ENCODE peak calls at places on chromosomes 7 and 10, in six cellular contexts. One of them, this sample, is unnamed. For H3K4me1 and H3K36me3, the result is how much of the 10 kb centered on the place peaks cover.

GRCh38 chr7:135853499-135853898 is 104.9 kb upstream of the FAM180A start:
- DNase-seq in cardiac muscle cell: no peak
- DNase-seq in BE2C: no peak
- DNase-seq in left ventricle myocardium inferior: no peak
- DNase-seq in heart right ventricle: no peak
- DNase-seq in transverse colon: no peak
- DNase-seq in this sample: no peak

GRCh38 chr7:94286111-94286510 is 108.6 kb upstream of the COL1A2 start:
- DNase-seq in cardiac muscle cell: no peak
- DNase-seq in heart right ventricle: no peak
- DNase-seq in transverse colon: no peak
- DNase-seq in BE2C: no peak
- DNase-seq in left ventricle myocardium inferior: no peak
- DNase-seq in this sample: no peak

GRCh38 chr10:6737758-6738463 is 157.8 kb upstream of the PRKCQ start:
- DNase-seq in cardiac muscle cell: no peak
- DNase-seq in BE2C: no peak
- DNase-seq in heart right ventricle: no peak
- DNase-seq in left ventricle myocardium inferior: no peak
- DNase-seq in transverse colon: no peak
- DNase-seq in this sample: peak

GRCh38 chr7:102140952-102141370 is 145.7 kb upstream of the SH2B2 start:
- DNase-seq in left ventricle myocardium inferior: no peak
- DNase-seq in transverse colon: peak
- DNase-seq in heart right ventricle: no peak
- DNase-seq in BE2C: no peak
- DNase-seq in cardiac muscle cell: no peak
- DNase-seq in this sample: no peak

GRCh38 chr10:133062085-133062484 is 25.6 kb upstream of the ADGRA1 start:
- DNase-seq in transverse colon: no peak
- DNase-seq in heart right ventricle: no peak
- DNase-seq in left ventricle myocardium inferior: no peak
- DNase-seq in BE2C: no peak
- DNase-seq in cardiac muscle cell: no peak
- DNase-seq in this sample: no peak

GRCh38 chr7:66500087-66500486 is 128.6 kb upstream of the KCTD7 start:
- DNase-seq in heart right ventricle: no peak
- DNase-seq in transverse colon: no peak
- DNase-seq in BE2C: no peak
- DNase-seq in left ventricle myocardium inferior: no peak
- DNase-seq in cardiac muscle cell: no peak
- DNase-seq in this sample: no peak

GRCh38 chr7:32501522-32501921 is 6.2 kb downstream of the AVL9 start:
- DNase-seq in transverse colon: no peak
- DNase-seq in cardiac muscle cell: no peak
- DNase-seq in left ventricle myocardium inferior: no peak
- DNase-seq in BE2C: no peak
- DNase-seq in heart right ventricle: no peak
- DNase-seq in this sample: peak

GRCh38 chr7:100584677-100585510 is 1.0 kb downstream of the LRCH4 start:
- DNase-seq in transverse colon: peak
- DNase-seq in left ventricle myocardium inferior: peak
- DNase-seq in BE2C: no peak
- DNase-seq in cardiac muscle cell: peak
- DNase-seq in heart right ventricle: no peak
- DNase-seq in this sample: peak

GRCh38 chr7:13797545-13797944 is 191.9 kb downstream of the ETV1 start:
- DNase-seq in cardiac muscle cell: no peak
- DNase-seq in transverse colon: no peak
- DNase-seq in heart right ventricle: no peak
- DNase-seq in BE2C: no peak
- DNase-seq in left ventricle myocardium inferior: no peak
- DNase-seq in this sample: no peak

GRCh38 chr7:129341838-129342806 is 92.1 kb upstream of the STRIP2 start:
- DNase-seq in left ventricle myocardium inferior: no peak
- DNase-seq in heart right ventricle: no peak
- DNase-seq in BE2C: no peak
- DNase-seq in transverse colon: no peak
- DNase-seq in cardiac muscle cell: no peak
- DNase-seq in this sample: no peak

GRCh38 chr10:17062009-17062408 is 67.6 kb downstream of the CUBN start:
- DNase-seq in heart right ventricle: no peak
- DNase-seq in cardiac muscle cell: no peak
- DNase-seq in BE2C: no peak
- DNase-seq in transverse colon: no peak
- DNase-seq in left ventricle myocardium inferior: no peak
- DNase-seq in this sample: no peak

GRCh38 chr7:82413237-82413636 is 30.3 kb downstream of the CACNA2D1 start:
- DNase-seq in transverse colon: no peak
- DNase-seq in cardiac muscle cell: peak
- DNase-seq in heart right ventricle: no peak
- DNase-seq in BE2C: peak
- DNase-seq in left ventricle myocardium inferior: peak
- DNase-seq in this sample: peak

GRCh38 chr7:101436857-101437576 is 74.3 kb downstream of the COL26A1 start:
- DNase-seq in left ventricle myocardium inferior: no peak
- DNase-seq in BE2C: peak
- DNase-seq in heart right ventricle: no peak
- DNase-seq in transverse colon: peak
- DNase-seq in cardiac muscle cell: no peak
- DNase-seq in this sample: peak

GRCh38 chr7:130721486-130722277 is 12.3 kb downstream of the KLF14 start:
- DNase-seq in cardiac muscle cell: peak
- DNase-seq in transverse colon: peak
- DNase-seq in heart right ventricle: peak
- DNase-seq in BE2C: peak
- DNase-seq in left ventricle myocardium inferior: peak
- DNase-seq in this sample: peak

GRCh38 chr7:73939528-73939927 is 78.6 kb downstream of the TMEM270 start:
- DNase-seq in heart right ventricle: no peak
- DNase-seq in transverse colon: no peak
- DNase-seq in left ventricle myocardium inferior: no peak
- DNase-seq in cardiac muscle cell: no peak
- DNase-seq in BE2C: no peak
- DNase-seq in this sample: no peak

GRCh38 chr10:97043563-97043855 is 142.2 kb downstream of the SLIT1 start:
- DNase-seq in transverse colon: no peak
- DNase-seq in heart right ventricle: no peak
- DNase-seq in BE2C: no peak
- DNase-seq in cardiac muscle cell: no peak
- DNase-seq in left ventricle myocardium inferior: no peak
- DNase-seq in this sample: no peak

GRCh38 chr10:98041352-98042043 is 11.1 kb upstream of the CRTAC1 start:
- DNase-seq in heart right ventricle: peak
- DNase-seq in cardiac muscle cell: peak
- DNase-seq in transverse colon: peak
- DNase-seq in left ventricle myocardium inferior: peak
- DNase-seq in BE2C: peak
- DNase-seq in this sample: peak

GRCh38 chr10:103542764-103543616 is 49.5 kb downstream of the NEURL1 start:
- DNase-seq in BE2C: peak
- DNase-seq in left ventricle myocardium inferior: no peak
- DNase-seq in heart right ventricle: no peak
- DNase-seq in transverse colon: peak
- DNase-seq in cardiac muscle cell: peak
- DNase-seq in this sample: peak

GRCh38 chr10:25465582-25466372 is 291.0 kb downstream of the GPR158 start:
- DNase-seq in heart right ventricle: no peak
- DNase-seq in cardiac muscle cell: no peak
- DNase-seq in left ventricle myocardium inferior: no peak
- DNase-seq in transverse colon: no peak
- DNase-seq in BE2C: no peak
- DNase-seq in this sample: no peak

GRCh38 chr10:129605986-129606518 is 139.0 kb downstream of the MGMT start:
- DNase-seq in left ventricle myocardium inferior: no peak
- DNase-seq in cardiac muscle cell: no peak
- DNase-seq in BE2C: no peak
- DNase-seq in transverse colon: peak
- DNase-seq in heart right ventricle: no peak
- DNase-seq in this sample: no peak

GRCh38 chr7:152896217-152896616 is 136.7 kb downstream of the ACTR3B start:
- DNase-seq in transverse colon: no peak
- DNase-seq in BE2C: no peak
- DNase-seq in cardiac muscle cell: no peak
- DNase-seq in left ventricle myocardium inferior: no peak
- DNase-seq in heart right ventricle: no peak
- DNase-seq in this sample: no peak

GRCh38 chr10:3166496-3167290 is 5.9 kb downstream of the PITRM1 start:
- DNase-seq in transverse colon: no peak
- DNase-seq in cardiac muscle cell: no peak
- DNase-seq in BE2C: no peak
- DNase-seq in heart right ventricle: no peak
- DNase-seq in left ventricle myocardium inferior: no peak
- DNase-seq in this sample: no peak

GRCh38 chr10:30977385-30977784 is 54.3 kb downstream of the ZNF438 start:
- DNase-seq in left ventricle myocardium inferior: no peak
- DNase-seq in heart right ventricle: no peak
- DNase-seq in cardiac muscle cell: no peak
- DNase-seq in BE2C: no peak
- DNase-seq in transverse colon: no peak
- DNase-seq in this sample: no peak

GRCh38 chr10:69866688-69867461 is 65.2 kb downstream of the COL13A1 start:
- DNase-seq in left ventricle myocardium inferior: peak
- DNase-seq in BE2C: peak
- DNase-seq in transverse colon: peak
- DNase-seq in cardiac muscle cell: peak
- DNase-seq in heart right ventricle: peak
- DNase-seq in this sample: peak

GRCh38 chr10:69864321-69864720 is 62.6 kb downstream of the COL13A1 start:
- DNase-seq in heart right ventricle: no peak
- DNase-seq in left ventricle myocardium inferior: no peak
- DNase-seq in cardiac muscle cell: no peak
- DNase-seq in transverse colon: no peak
- DNase-seq in BE2C: no peak
- DNase-seq in this sample: no peak

GRCh38 chr10:69865450-69865849 is 63.7 kb downstream of the COL13A1 start:
- DNase-seq in heart right ventricle: no peak
- DNase-seq in transverse colon: no peak
- DNase-seq in BE2C: no peak
- DNase-seq in cardiac muscle cell: no peak
- DNase-seq in left ventricle myocardium inferior: no peak
- DNase-seq in this sample: no peak

GRCh38 chr10:69867699-69868558 is 66.2 kb downstream of the COL13A1 start:
- DNase-seq in left ventricle myocardium inferior: no peak
- DNase-seq in transverse colon: peak
- DNase-seq in BE2C: no peak
- DNase-seq in cardiac muscle cell: no peak
- DNase-seq in heart right ventricle: no peak
- DNase-seq in this sample: peak

DNA sequence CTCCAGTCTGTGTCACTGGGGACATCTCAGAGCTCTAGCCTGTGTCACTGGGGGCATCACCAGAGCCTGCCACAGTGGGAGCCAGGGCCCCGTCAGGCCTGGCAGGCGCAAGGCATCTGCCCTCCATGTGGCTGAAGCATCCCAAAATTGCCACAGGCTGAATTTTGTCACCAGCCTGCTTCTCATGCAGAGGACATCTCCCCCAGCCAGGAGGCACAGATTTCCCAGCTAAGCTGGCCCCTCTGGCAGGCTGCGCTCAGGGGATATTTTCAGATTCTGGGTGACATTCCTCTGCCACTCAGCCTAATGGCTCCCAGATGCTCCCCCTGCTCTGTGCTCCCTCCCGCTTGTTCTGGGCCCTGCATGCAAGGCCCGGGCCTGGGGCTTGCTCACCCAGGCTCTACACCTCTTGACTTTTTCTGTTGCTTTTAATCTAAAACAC is 64.6 kb downstream of the COL13A1 start:
- DNase-seq in transverse colon: no peak
- DNase-seq in heart right ventricle: no peak
- DNase-seq in BE2C: no peak
- DNase-seq in left ventricle myocardium inferior: no peak
- DNase-seq in cardiac muscle cell: no peak
- DNase-seq in this sample: no peak
- H3K4me1 ChIP-seq in transverse colon: under half
- H3K4me1 ChIP-seq in heart right ventricle: under half
- H3K4me1 ChIP-seq in BE2C: under half
- H3K4me1 ChIP-seq in left ventricle myocardium inferior: under half
- H3K4me1 ChIP-seq in cardiac muscle cell: under half
- H3K4me1 ChIP-seq in this sample: under half

GRCh38 chr7:86930554-86931307 is 128.7 kb downstream of the ELAPOR2 start:
- DNase-seq in left ventricle myocardium inferior: no peak
- DNase-seq in BE2C: no peak
- DNase-seq in heart right ventricle: no peak
- DNase-seq in cardiac muscle cell: no peak
- DNase-seq in transverse colon: no peak
- DNase-seq in this sample: no peak
- H3K4me3 ChIP-seq in left ventricle myocardium inferior: no peak
- H3K4me3 ChIP-seq in BE2C: no peak
- H3K4me3 ChIP-seq in heart right ventricle: no peak
- H3K4me3 ChIP-seq in cardiac muscle cell: no peak
- H3K4me3 ChIP-seq in transverse colon: no peak
- H3K4me3 ChIP-seq in this sample: no peak

DNA sequence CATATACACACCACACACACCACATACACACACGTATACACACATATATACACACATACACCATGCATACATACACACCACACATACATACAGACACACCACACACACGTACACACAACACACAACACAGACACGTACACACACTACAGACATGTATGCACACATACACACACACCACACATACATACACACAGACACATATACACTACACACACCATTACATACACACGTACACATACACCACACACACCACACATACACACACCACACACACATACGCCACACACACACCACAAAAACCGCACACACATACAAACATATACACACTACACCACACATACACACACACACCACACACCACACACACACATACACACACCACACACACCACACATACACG is 161.8 kb upstream of the LANCL2 start:
- DNase-seq in heart right ventricle: no peak
- DNase-seq in left ventricle myocardium inferior: no peak
- DNase-seq in transverse colon: no peak
- DNase-seq in BE2C: no peak
- DNase-seq in cardiac muscle cell: no peak
- DNase-seq in this sample: no peak
- H3K36me3 ChIP-seq in heart right ventricle: half or more
- H3K36me3 ChIP-seq in left ventricle myocardium inferior: half or more
- H3K36me3 ChIP-seq in transverse colon: under half
- H3K36me3 ChIP-seq in BE2C: half or more
- H3K36me3 ChIP-seq in cardiac muscle cell: under half
- H3K36me3 ChIP-seq in this sample: under half

DNA sequence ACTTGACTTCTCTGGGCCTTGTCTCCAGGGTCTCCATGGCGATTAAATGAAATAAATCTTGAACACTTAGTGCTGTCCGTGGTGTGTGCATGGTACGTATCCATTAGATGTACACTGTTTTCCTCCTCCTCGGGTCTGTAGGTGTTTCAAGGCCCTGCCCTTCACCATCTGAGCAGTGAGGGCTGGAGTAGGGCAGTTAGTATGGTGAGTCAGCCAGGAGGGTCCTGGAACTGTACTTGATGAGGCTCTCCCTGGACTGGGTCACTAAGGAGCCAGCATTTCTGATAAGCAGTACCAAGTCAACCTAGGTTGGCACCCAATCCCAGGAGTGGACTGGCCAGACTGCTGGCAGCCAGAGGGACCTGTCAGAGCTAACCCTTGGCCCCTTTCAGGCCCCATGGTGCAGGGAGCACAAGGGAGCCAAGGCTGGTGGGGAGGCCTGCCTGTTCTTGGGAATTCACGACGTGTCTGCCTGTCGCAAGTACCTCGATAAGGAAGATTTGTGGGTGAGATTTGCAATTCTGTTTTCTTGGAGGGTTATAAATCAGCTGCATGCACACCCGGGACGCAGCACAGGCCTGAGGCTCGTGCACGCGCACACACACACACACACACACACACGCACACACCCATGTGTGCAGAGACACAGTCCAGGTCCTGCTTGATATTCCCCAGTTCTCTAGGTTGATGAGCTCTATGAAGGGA is 114.1 kb downstream of the ZMIZ1 start:
- DNase-seq in heart right ventricle: peak
- DNase-seq in cardiac muscle cell: no peak
- DNase-seq in transverse colon: no peak
- DNase-seq in BE2C: peak
- DNase-seq in left ventricle myocardium inferior: no peak
- DNase-seq in this sample: no peak
- H3K4me1 ChIP-seq in heart right ventricle: half or more
- H3K4me1 ChIP-seq in cardiac muscle cell: half or more
- H3K4me1 ChIP-seq in transverse colon: half or more
- H3K4me1 ChIP-seq in BE2C: half or more
- H3K4me1 ChIP-seq in left ventricle myocardium inferior: half or more
- H3K4me1 ChIP-seq in this sample: under half

This sample was measured in HAP-1.